ENCODE peak calls at places on chromosomes 13 and 19, in five cellular contexts. One of them, this sample, is unnamed.

GRCh38 chr13:114063545-114064515 is 68.6 kb downstream of the RASA3 start:
- DNase-seq in fibroblast of the aortic adventitia: peak
- DNase-seq in endodermal cell: no peak
- DNase-seq in neural progenitor cell: peak
- DNase-seq in foreskin fibroblast: peak
- DNase-seq in this sample: peak

GRCh38 chr13:72782717-72783116 is 784 bp downstream of the PIBF1 start:
- DNase-seq in fibroblast of the aortic adventitia: peak
- DNase-seq in endodermal cell: no peak
- DNase-seq in neural progenitor cell: peak
- DNase-seq in foreskin fibroblast: peak
- DNase-seq in this sample: no peak

GRCh38 chr13:112958127-112958989 is 10.7 kb upstream of the MCF2L start:
- DNase-seq in fibroblast of the aortic adventitia: no peak
- DNase-seq in endodermal cell: peak
- DNase-seq in neural progenitor cell: no peak
- DNase-seq in foreskin fibroblast: no peak
- DNase-seq in this sample: no peak

GRCh38 chr19:46602392-46603194 is 1.5 kb downstream of the CALM3 start:
- DNase-seq in fibroblast of the aortic adventitia: peak
- DNase-seq in endodermal cell: peak
- DNase-seq in neural progenitor cell: no peak
- DNase-seq in foreskin fibroblast: peak
- DNase-seq in this sample: no peak

GRCh38 chr19:10478903-10479384 is 24.2 kb downstream of the KEAP1 start:
- DNase-seq in fibroblast of the aortic adventitia: peak
- DNase-seq in endodermal cell: peak
- DNase-seq in neural progenitor cell: peak
- DNase-seq in foreskin fibroblast: peak
- DNase-seq in this sample: peak

GRCh38 chr13:30985637-30986205 is 53.3 kb downstream of the TEX26 start:
- DNase-seq in fibroblast of the aortic adventitia: peak
- DNase-seq in endodermal cell: no peak
- DNase-seq in neural progenitor cell: no peak
- DNase-seq in foreskin fibroblast: peak
- DNase-seq in this sample: no peak

GRCh38 chr13:113585828-113586355 is 1.3 kb downstream of the TFDP1 start:
- DNase-seq in fibroblast of the aortic adventitia: peak
- DNase-seq in endodermal cell: peak
- DNase-seq in neural progenitor cell: no peak
- DNase-seq in foreskin fibroblast: no peak
- DNase-seq in this sample: peak

GRCh38 chr13:94351292-94352000 is 128.0 kb downstream of the DCT start:
- DNase-seq in fibroblast of the aortic adventitia: peak
- DNase-seq in endodermal cell: no peak
- DNase-seq in neural progenitor cell: no peak
- DNase-seq in foreskin fibroblast: peak
- DNase-seq in this sample: no peak

GRCh38 chr13:64709079-64709478 is 2521.1 kb downstream of the PCDH9 start:
- DNase-seq in fibroblast of the aortic adventitia: no peak
- DNase-seq in endodermal cell: no peak
- DNase-seq in neural progenitor cell: peak
- DNase-seq in foreskin fibroblast: peak
- DNase-seq in this sample: no peak

GRCh38 chr13:98260357-98261164 is 83.5 kb upstream of the RNF113B start:
- DNase-seq in fibroblast of the aortic adventitia: peak
- DNase-seq in endodermal cell: peak
- DNase-seq in neural progenitor cell: peak
- DNase-seq in foreskin fibroblast: peak
- DNase-seq in this sample: no peak

GRCh38 chr13:20566424-20566916 is 487 bp upstream of the IFT88 start:
- DNase-seq in fibroblast of the aortic adventitia: peak
- DNase-seq in endodermal cell: no peak
- DNase-seq in neural progenitor cell: no peak
- DNase-seq in foreskin fibroblast: peak
- DNase-seq in this sample: no peak

GRCh38 chr19:58330458-58330857 is 3.7 kb downstream of the ZSCAN22 start:
- DNase-seq in fibroblast of the aortic adventitia: peak
- DNase-seq in endodermal cell: no peak
- DNase-seq in neural progenitor cell: no peak
- DNase-seq in foreskin fibroblast: peak
- DNase-seq in this sample: peak

GRCh38 chr13:31201341-31202024 is 1.7 kb downstream of the B3GLCT start:
- DNase-seq in fibroblast of the aortic adventitia: peak
- DNase-seq in endodermal cell: no peak
- DNase-seq in neural progenitor cell: no peak
- DNase-seq in foreskin fibroblast: peak
- DNase-seq in this sample: no peak

GRCh38 chr19:29628661-29629385 is 22.7 kb downstream of the POP4 start:
- DNase-seq in fibroblast of the aortic adventitia: no peak
- DNase-seq in endodermal cell: no peak
- DNase-seq in neural progenitor cell: no peak
- DNase-seq in foreskin fibroblast: no peak
- DNase-seq in this sample: no peak

GRCh38 chr13:102089177-102089576 is 312.7 kb downstream of the FGF14 start:
- DNase-seq in fibroblast of the aortic adventitia: peak
- DNase-seq in endodermal cell: no peak
- DNase-seq in neural progenitor cell: no peak
- DNase-seq in foreskin fibroblast: peak
- DNase-seq in this sample: no peak

GRCh38 chr13:102089722-102090121 is 312.1 kb downstream of the FGF14 start:
- DNase-seq in fibroblast of the aortic adventitia: no peak
- DNase-seq in endodermal cell: no peak
- DNase-seq in neural progenitor cell: no peak
- DNase-seq in foreskin fibroblast: no peak
- DNase-seq in this sample: no peak

GRCh38 chr13:102090532-102090931 is 311.3 kb downstream of the FGF14 start:
- DNase-seq in fibroblast of the aortic adventitia: no peak
- DNase-seq in endodermal cell: no peak
- DNase-seq in neural progenitor cell: no peak
- DNase-seq in foreskin fibroblast: no peak
- DNase-seq in this sample: no peak

GRCh38 chr13:102091231-102091630 is 310.6 kb downstream of the FGF14 start:
- DNase-seq in fibroblast of the aortic adventitia: no peak
- DNase-seq in endodermal cell: peak
- DNase-seq in neural progenitor cell: peak
- DNase-seq in foreskin fibroblast: peak
- DNase-seq in this sample: no peak
- TF ChIP-seq CTCF in fibroblast of the aortic adventitia: no peak
- TF ChIP-seq CTCF in endodermal cell: peak
- TF ChIP-seq CTCF in neural progenitor cell: peak
- TF ChIP-seq CTCF in foreskin fibroblast: no peak
- TF ChIP-seq CTCF in this sample: no peak

GRCh38 chr19:16584825-16585801 is 12.9 kb upstream of the SLC35E1 start:
- DNase-seq in fibroblast of the aortic adventitia: no peak
- DNase-seq in endodermal cell: no peak
- DNase-seq in neural progenitor cell: no peak
- DNase-seq in foreskin fibroblast: peak
- DNase-seq in this sample: no peak
- H3K4me3 ChIP-seq in fibroblast of the aortic adventitia: no peak
- H3K4me3 ChIP-seq in endodermal cell: no peak
- H3K4me3 ChIP-seq in neural progenitor cell: peak
- H3K4me3 ChIP-seq in foreskin fibroblast: no peak
- H3K4me3 ChIP-seq in this sample: peak

DNA sequence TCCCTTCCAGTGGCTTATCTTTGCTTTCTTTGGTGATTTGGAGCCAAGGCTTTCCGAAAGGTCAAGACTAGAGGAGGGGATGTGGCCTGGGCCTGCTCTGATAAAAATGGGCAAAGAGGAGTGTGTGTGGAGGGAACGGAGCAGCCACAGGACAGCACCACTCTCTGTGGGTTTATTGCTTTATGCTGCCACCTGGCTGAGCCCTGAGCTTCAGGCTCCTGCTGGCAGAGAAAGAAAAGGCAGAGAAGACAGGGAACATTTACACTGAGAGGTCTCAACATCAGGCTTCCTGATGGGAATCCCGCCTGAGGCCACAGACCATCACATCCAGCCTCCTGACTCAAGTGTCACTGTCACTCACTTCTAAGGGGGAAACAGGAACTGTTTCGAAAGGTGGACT is 9.2 kb upstream of the GSX1 start:
- DNase-seq in fibroblast of the aortic adventitia: peak
- DNase-seq in endodermal cell: peak
- DNase-seq in neural progenitor cell: peak
- DNase-seq in foreskin fibroblast: no peak
- DNase-seq in this sample: no peak
- TF ChIP-seq CTCF in fibroblast of the aortic adventitia: peak
- TF ChIP-seq CTCF in endodermal cell: peak
- TF ChIP-seq CTCF in neural progenitor cell: peak
- TF ChIP-seq CTCF in foreskin fibroblast: peak
- TF ChIP-seq CTCF in this sample: peak

DNA sequence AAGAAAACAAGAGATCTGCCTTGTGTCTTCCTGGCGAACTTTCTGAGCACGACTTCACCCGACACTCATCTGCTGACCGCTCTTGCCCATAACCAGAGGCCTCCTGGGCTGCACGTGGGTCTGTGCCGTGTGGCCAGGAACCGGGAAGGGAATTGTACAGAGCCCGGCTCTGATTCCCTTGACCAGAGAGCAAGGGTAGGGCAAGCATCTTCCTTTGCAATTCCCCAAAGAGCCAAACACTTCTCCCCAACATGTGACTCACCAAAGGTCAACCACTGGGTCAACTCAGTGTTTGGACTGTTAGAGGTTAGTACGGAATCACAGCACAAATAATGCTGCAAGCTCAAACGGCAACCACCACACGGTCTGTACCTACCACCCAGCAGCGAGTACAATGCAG is 48.9 kb downstream of the KLF2 start:
- DNase-seq in fibroblast of the aortic adventitia: peak
- DNase-seq in endodermal cell: no peak
- DNase-seq in neural progenitor cell: no peak
- DNase-seq in foreskin fibroblast: peak
- DNase-seq in this sample: no peak
- H3K4me3 ChIP-seq in fibroblast of the aortic adventitia: no peak
- H3K4me3 ChIP-seq in endodermal cell: no peak
- H3K4me3 ChIP-seq in neural progenitor cell: no peak
- H3K4me3 ChIP-seq in foreskin fibroblast: no peak
- H3K4me3 ChIP-seq in this sample: no peak

This sample was measured in stomach.